ENCODE peak calls at places on chromosome 18, in four cellular contexts. One of them, this sample, is unnamed.

GRCh38 chr18:7941533-7941932 is 374.4 kb downstream of the PTPRM start:
- DNase-seq in small intestine: peak
- DNase-seq in SW480: no peak
- DNase-seq in NCI-H1105: peak
- DNase-seq in this sample: peak

GRCh38 chr18:62877448-62878221 is 162.3 kb downstream of the PHLPP1 start:
- DNase-seq in SW480: no peak
- DNase-seq in small intestine: no peak
- DNase-seq in NCI-H1105: peak
- DNase-seq in this sample: no peak

GRCh38 chr18:11872479-11873136 is 21.4 kb downstream of the CHMP1B start:
- DNase-seq in small intestine: peak
- DNase-seq in SW480: peak
- DNase-seq in NCI-H1105: no peak
- DNase-seq in this sample: peak

GRCh38 chr18:48100712-48101165 is 170.3 kb upstream of the SMAD2 start:
- DNase-seq in SW480: no peak
- DNase-seq in NCI-H1105: no peak
- DNase-seq in small intestine: no peak
- DNase-seq in this sample: no peak

GRCh38 chr18:10049721-10050120 is 135.9 kb downstream of the VAPA start:
- DNase-seq in SW480: no peak
- DNase-seq in small intestine: no peak
- DNase-seq in NCI-H1105: no peak
- DNase-seq in this sample: no peak

GRCh38 chr18:48621815-48622555 is 83.2 kb downstream of the CTIF start:
- DNase-seq in small intestine: no peak
- DNase-seq in SW480: no peak
- DNase-seq in NCI-H1105: no peak
- DNase-seq in this sample: no peak

GRCh38 chr18:48547456-48548403 is 8.9 kb downstream of the CTIF start:
- DNase-seq in SW480: peak
- DNase-seq in NCI-H1105: no peak
- DNase-seq in small intestine: no peak
- DNase-seq in this sample: peak

GRCh38 chr18:42274488-42275137 is 319.6 kb downstream of the PIK3C3 start:
- DNase-seq in small intestine: no peak
- DNase-seq in SW480: peak
- DNase-seq in NCI-H1105: no peak
- DNase-seq in this sample: no peak

GRCh38 chr18:39389800-39390379 is 1824.3 kb upstream of the CELF4 start:
- DNase-seq in SW480: no peak
- DNase-seq in NCI-H1105: peak
- DNase-seq in small intestine: no peak
- DNase-seq in this sample: no peak

GRCh38 chr18:2104620-2105462 is 466.5 kb downstream of the METTL4 start:
- DNase-seq in SW480: peak
- DNase-seq in NCI-H1105: peak
- DNase-seq in small intestine: peak
- DNase-seq in this sample: peak

GRCh38 chr18:56890632-56891031 is 239.5 kb downstream of the WDR7 start:
- DNase-seq in SW480: no peak
- DNase-seq in small intestine: no peak
- DNase-seq in NCI-H1105: no peak
- DNase-seq in this sample: no peak

GRCh38 chr18:30406728-30407127 is 635.8 kb downstream of the DSC3 start:
- DNase-seq in NCI-H1105: no peak
- DNase-seq in small intestine: no peak
- DNase-seq in SW480: no peak
- DNase-seq in this sample: no peak

GRCh38 chr18:79921984-79922965 is 29.2 kb downstream of the SLC66A2 start:
- DNase-seq in NCI-H1105: no peak
- DNase-seq in small intestine: no peak
- DNase-seq in SW480: no peak
- DNase-seq in this sample: no peak

GRCh38 chr18:9684901-9685738 is 23.0 kb upstream of the RAB31 start:
- DNase-seq in NCI-H1105: no peak
- DNase-seq in small intestine: no peak
- DNase-seq in SW480: no peak
- DNase-seq in this sample: no peak

GRCh38 chr18:25726278-25726677 is 364.1 kb downstream of the SS18 start:
- DNase-seq in NCI-H1105: no peak
- DNase-seq in SW480: no peak
- DNase-seq in small intestine: no peak
- DNase-seq in this sample: no peak

GRCh38 chr18:68796936-68797690 is 767 bp upstream of the CCDC102B start:
- DNase-seq in SW480: no peak
- DNase-seq in small intestine: no peak
- DNase-seq in NCI-H1105: no peak
- DNase-seq in this sample: no peak

GRCh38 chr18:6249110-6249680 is 165.5 kb downstream of the L3MBTL4 start:
- DNase-seq in SW480: no peak
- DNase-seq in small intestine: no peak
- DNase-seq in NCI-H1105: no peak
- DNase-seq in this sample: no peak

GRCh38 chr18:76447268-76447890 is 47.7 kb downstream of the ZNF516 start:
- DNase-seq in SW480: no peak
- DNase-seq in small intestine: no peak
- DNase-seq in NCI-H1105: no peak
- DNase-seq in this sample: no peak

GRCh38 chr18:37429768-37430167 is 135.8 kb downstream of the CELF4 start:
- DNase-seq in small intestine: no peak
- DNase-seq in NCI-H1105: no peak
- DNase-seq in SW480: no peak
- DNase-seq in this sample: no peak

GRCh38 chr18:10195529-10195928 is 258.9 kb upstream of the APCDD1 start:
- DNase-seq in NCI-H1105: no peak
- DNase-seq in small intestine: no peak
- DNase-seq in SW480: peak
- DNase-seq in this sample: no peak

GRCh38 chr18:23967321-23968089 is 47.0 kb upstream of the TTC39C start:
- DNase-seq in NCI-H1105: no peak
- DNase-seq in small intestine: peak
- DNase-seq in SW480: peak
- DNase-seq in this sample: no peak

GRCh38 chr18:35231052-35231451 is 9.8 kb upstream of the ZNF397 start:
- DNase-seq in SW480: peak
- DNase-seq in small intestine: peak
- DNase-seq in NCI-H1105: peak
- DNase-seq in this sample: peak

GRCh38 chr18:24354278-24354677 is 43.3 kb downstream of the OSBPL1A start:
- DNase-seq in NCI-H1105: no peak
- DNase-seq in small intestine: no peak
- DNase-seq in SW480: no peak
- DNase-seq in this sample: no peak

GRCh38 chr18:63869851-63870250 is 17.7 kb upstream of the SERPINB2 start:
- DNase-seq in NCI-H1105: no peak
- DNase-seq in SW480: no peak
- DNase-seq in small intestine: no peak
- DNase-seq in this sample: no peak

GRCh38 chr18:62460851-62461300 is 61.9 kb upstream of the ZCCHC2 start:
- DNase-seq in small intestine: peak
- DNase-seq in SW480: no peak
- DNase-seq in NCI-H1105: no peak
- DNase-seq in this sample: no peak

GRCh38 chr18:50627594-50628542 is 68.0 kb downstream of the MAPK4 start:
- DNase-seq in SW480: no peak
- DNase-seq in small intestine: no peak
- DNase-seq in NCI-H1105: no peak
- DNase-seq in this sample: no peak

GRCh38 chr18:63238711-63239110 is 80.9 kb downstream of the BCL2 start:
- DNase-seq in NCI-H1105: no peak
- DNase-seq in small intestine: no peak
- DNase-seq in SW480: no peak
- DNase-seq in this sample: no peak

This sample was measured in Calu3.